ENCODE peak calls at places on chromosomes 6 and 20, in six cellular contexts. B, P, E, Y, R and N are unnamed samples.

GRCh38 chr6:26592649-26593048 is 4.1 kb upstream of the ABT1 start:
- DNase-seq in B (no peak), P (no peak), E (no peak), Y (peak), R (no peak), N (peak)

GRCh38 chr6:56145616-56146015 is 101.8 kb downstream of the COL21A1 start:
- DNase-seq in B (no peak), P (no peak), E (no peak), Y (peak), R (no peak), N (no peak)

GRCh38 chr6:16338577-16339262 is 100.3 kb downstream of the GMPR start:
- DNase-seq in B (peak), P (no peak), E (no peak), Y (peak), R (peak), N (peak)

GRCh38 chr20:4766631-4767030 is 44.9 kb downstream of the PRND start:
- DNase-seq in B (peak), P (no peak), E (no peak), Y (no peak), R (no peak), N (no peak)

GRCh38 chr6:13351271-13351670 is 22.9 kb upstream of the TBC1D7 start:
- DNase-seq in B (no peak), P (no peak), E (no peak), Y (no peak), R (no peak), N (no peak)

GRCh38 chr20:48465271-48465670 is 362.5 kb downstream of the PREX1 start:
- DNase-seq in B (no peak), P (no peak), E (no peak), Y (no peak), R (no peak), N (no peak)

GRCh38 chr6:35359744-35360348 is 17.5 kb downstream of the PPARD start:
- DNase-seq in B (no peak), P (no peak), E (no peak), Y (peak), R (peak), N (peak)

GRCh38 chr6:37576336-37576737 is 76.6 kb upstream of the CCDC167 start:
- DNase-seq in B (no peak), P (no peak), E (no peak), Y (peak), R (no peak), N (peak)

GRCh38 chr6:109269953-109270517 is 112.2 kb downstream of the CD164 start:
- DNase-seq in B (no peak), P (no peak), E (no peak), Y (no peak), R (no peak), N (no peak)

GRCh38 chr20:51531141-51531710 is 11.3 kb downstream of the NFATC2 start:
- DNase-seq in B (no peak), P (no peak), E (no peak), Y (peak), R (no peak), N (peak)

GRCh38 chr20:51451484-51451883 is 91.0 kb downstream of the NFATC2 start:
- DNase-seq in B (no peak), P (no peak), E (no peak), Y (no peak), R (no peak), N (no peak)

GRCh38 chr20:1331801-1332453 is 3.0 kb upstream of the SDCBP2 start:
- DNase-seq in B (no peak), P (no peak), E (no peak), Y (no peak), R (no peak), N (no peak)

GRCh38 chr20:61581825-61582188 is 329.7 kb downstream of the CDH4 start:
- DNase-seq in B (no peak), P (no peak), E (no peak), Y (no peak), R (no peak), N (no peak)

GRCh38 chr20:35207950-35208611 is 18.4 kb upstream of the MMP24 start:
- DNase-seq in B (peak), P (peak), E (peak), Y (peak), R (peak), N (peak)

GRCh38 chr20:16393836-16394235 is 179.4 kb downstream of the KIF16B start:
- DNase-seq in B (no peak), P (no peak), E (no peak), Y (no peak), R (no peak), N (no peak)

GRCh38 chr6:34671801-34672656 is 24.5 kb downstream of the ILRUN start:
- DNase-seq in B (no peak), P (no peak), E (peak), Y (peak), R (no peak), N (peak)

GRCh38 chr6:148521158-148521557 is 178.5 kb downstream of the SASH1 start:
- DNase-seq in B (no peak), P (no peak), E (no peak), Y (no peak), R (no peak), N (no peak)

GRCh38 chr6:87473419-87473903 is 687 bp downstream of the SLC35A1 start:
- DNase-seq in B (no peak), P (no peak), E (peak), Y (peak), R (no peak), N (peak)

GRCh38 chr6:84213217-84213616 is 14.2 kb downstream of the CEP162 start:
- DNase-seq in B (no peak), P (no peak), E (no peak), Y (no peak), R (no peak), N (no peak)

GRCh38 chr6:157637516-157637915 is 185.5 kb upstream of the SNX9 start:
- DNase-seq in B (no peak), P (no peak), E (no peak), Y (no peak), R (no peak), N (no peak)